ENCODE peak calls at places on chromosomes 7 and 10, in eight cellular contexts. X is stomach, C is Peyer's patch, N is esophagus squamous epithelium, R is transverse colon, P is right lobe of liver, A is tibial nerve, E is IMR-90. B is an unnamed sample.

GRCh38 chr7:23228412-23228811 is 18.2 kb upstream of the GPNMB start:
- DNase-seq in C (no peak), X (no peak), R (no peak), E (no peak), P (no peak), A (no peak), N (no peak), B (no peak)

GRCh38 chr7:151607464-151607867 is 87.8 kb upstream of the RHEB start:
- DNase-seq in A (no peak), X (no peak), E (peak; percentile 51), R (no peak), N (no peak), C (no peak), P (no peak), B (no peak)

GRCh38 chr10:86971146-86971991 is 3.1 kb downstream of the ADIRF start:
- DNase-seq in N (peak; percentile 85), C (peak; percentile 94), P (peak; percentile 80), X (peak; percentile 91), A (peak; percentile 91), E (peak; percentile 85), R (peak; percentile 94), B (peak; percentile 94)

GRCh38 chr7:22219036-22219435 is 137.9 kb downstream of the RAPGEF5 start:
- DNase-seq in R (no peak), X (no peak), P (no peak), A (no peak), N (no peak), C (no peak), E (no peak), B (no peak)

GRCh38 chr7:41333506-41333905 is 369.4 kb downstream of the INHBA start:
- DNase-seq in P (no peak), R (no peak), N (no peak), X (no peak), A (no peak), E (peak; percentile 87), C (no peak), B (no peak)

GRCh38 chr7:151437163-151437553 is 2.8 kb downstream of the CRYGN start:
- DNase-seq in C (no peak), E (no peak), P (no peak), X (no peak), A (no peak), R (no peak), N (no peak), B (no peak)

GRCh38 chr10:77290528-77291155 is 347.0 kb downstream of the KCNMA1 start:
- DNase-seq in X (no peak), R (no peak), N (no peak), E (peak; percentile 93), A (no peak), P (no peak), C (no peak), B (no peak)

GRCh38 chr10:16732376-16732775 is 84.8 kb downstream of the RSU1 start:
- DNase-seq in C (no peak), A (no peak), P (no peak), E (peak; percentile 27), X (no peak), R (no peak), N (no peak), B (no peak)

GRCh38 chr10:55750458-55750857 is 610.6 kb downstream of the ZWINT start:
- DNase-seq in N (no peak), R (no peak), A (no peak), C (no peak), E (no peak), P (no peak), X (no peak), B (no peak)

GRCh38 chr10:106682175-106682574 is 482.3 kb downstream of the SORCS1 start:
- DNase-seq in R (no peak), X (no peak), E (peak; percentile 4), C (no peak), P (no peak), N (no peak), A (no peak), B (no peak)

GRCh38 chr7:129008645-129009414 is 46.1 kb downstream of the TNPO3 start:
- DNase-seq in N (no peak), A (no peak), X (no peak), P (no peak), C (no peak), R (no peak), E (no peak), B (no peak)

GRCh38 chr10:5305374-5305773 is 59.4 kb upstream of the UCN3 start:
- DNase-seq in E (no peak), N (no peak), A (no peak), X (no peak), R (no peak), C (no peak), P (no peak), B (no peak)

GRCh38 chr7:50119815-50120637 is 27.0 kb upstream of the ZPBP start:
- DNase-seq in N (no peak), E (no peak), R (no peak), P (no peak), C (no peak), A (no peak), X (no peak), B (no peak)

GRCh38 chr10:17643339-17643754 is 604 bp upstream of the STAM start:
- DNase-seq in A (peak; percentile 18), R (peak; percentile 82), E (peak; percentile 78), X (peak; percentile 72), P (peak; percentile 65), C (peak; percentile 80), N (no peak), B (peak; percentile 57)

DNA sequence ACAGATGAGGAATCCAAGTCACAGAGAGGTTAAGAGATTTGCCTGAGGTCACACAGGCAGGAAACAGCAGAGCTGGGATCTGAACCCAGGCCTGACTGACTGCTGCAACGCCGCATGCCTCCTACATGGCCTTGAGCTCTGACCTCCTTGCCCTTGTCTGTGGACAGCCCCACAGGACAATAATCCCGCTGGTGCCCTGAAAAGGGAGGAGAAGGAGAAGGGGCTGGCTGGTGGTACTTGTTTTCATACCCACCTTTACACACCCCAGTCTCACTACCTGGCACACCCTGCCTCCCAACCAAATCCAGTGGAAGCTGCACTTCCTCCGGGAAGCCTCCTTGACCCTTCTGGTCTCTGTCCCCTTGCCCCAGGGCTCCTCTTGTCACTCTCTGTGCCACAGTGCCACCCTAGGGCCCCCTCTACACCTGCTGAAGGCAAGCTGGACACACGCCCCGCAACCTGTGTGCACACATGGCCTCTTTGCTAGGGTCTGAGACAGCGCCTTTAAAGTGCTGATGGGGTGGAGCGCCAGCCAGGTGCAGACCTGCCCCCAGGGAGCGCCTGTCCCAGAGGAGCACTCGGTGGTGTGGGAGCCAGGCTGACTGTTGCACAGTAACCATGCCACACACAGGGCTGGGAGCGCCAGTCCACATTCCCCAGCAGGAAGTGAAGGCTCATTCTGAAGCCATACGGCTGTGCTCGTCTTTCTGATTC is 38.6 kb downstream of the ZCCHC24 start:
- DNase-seq in P (peak; percentile 42), X (no peak), A (no peak), R (no peak), C (peak; percentile 38), N (no peak), E (no peak), B (no peak)
- H3K4me1 ChIP-seq in P (peaks cover 17% of the 10 kb centered on the region), X (peaks cover 4% of the 10 kb centered on the region), A (peaks cover 14% of the 10 kb centered on the region), R (peaks cover 81% of the 10 kb centered on the region), C (no peaks in the 10 kb centered on the region), N (peaks cover 40% of the 10 kb centered on the region), E (peaks cover 67% of the 10 kb centered on the region), B (peaks cover 59% of the 10 kb centered on the region)

DNA sequence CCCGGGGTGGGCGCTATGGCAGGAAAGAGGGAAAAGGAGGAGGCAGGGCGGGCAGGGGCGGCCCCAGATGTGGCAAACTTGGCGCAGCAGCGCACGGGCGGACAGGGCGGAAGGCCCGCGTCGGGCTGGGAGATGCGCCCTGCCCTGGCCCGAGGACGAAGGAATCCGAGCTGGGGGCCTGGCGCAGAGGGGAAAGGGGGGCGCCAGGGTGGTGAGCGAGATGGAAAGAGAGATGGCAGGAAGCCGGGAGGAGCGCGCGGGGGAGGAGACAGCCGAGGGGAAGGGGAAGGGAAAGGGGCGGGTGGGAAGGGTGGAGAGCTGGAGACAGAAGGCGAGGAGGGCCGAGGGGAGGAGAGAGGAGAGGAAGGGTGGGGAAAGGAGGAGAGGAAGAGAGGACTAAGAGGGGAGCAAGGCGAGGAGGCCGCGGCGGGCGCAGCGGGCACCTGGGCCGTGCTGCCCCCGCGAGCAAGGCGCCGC is at the start of gene MARVELD1:
- DNase-seq in E (peak; percentile 77), C (peak; percentile 70), N (no peak), A (peak; percentile 69), X (no peak), R (peak; percentile 70), P (peak; percentile 50), B (peak; percentile 66)
- TF ChIP-seq POLR2A in E (peak; percentile 60), C (no peak), N (no peak), A (peak; percentile 4), X (no peak), R (peak; percentile 9), P (no peak), B (peak; percentile 9)

GRCh38 chr10:79404690-79405131 is 40.7 kb downstream of the ZCCHC24 start:
- DNase-seq in X (no peak), C (peak; percentile 33), N (no peak), A (no peak), E (no peak), P (no peak), R (peak; percentile 4), B (no peak)

GRCh38 chr10:79405221-79405994 is 40.0 kb downstream of the ZCCHC24 start:
- DNase-seq in R (peak; percentile 13), N (no peak), C (peak; percentile 47), A (no peak), P (peak; percentile 31), X (peak; percentile 47), E (no peak), B (no peak)

GRCh38 chr10:79407397-79407796 is 38.0 kb downstream of the ZCCHC24 start:
- DNase-seq in E (no peak), A (no peak), X (no peak), C (no peak), N (no peak), R (no peak), P (no peak), B (no peak)

GRCh38 chr10:79404231-79404609 is 41.2 kb downstream of the ZCCHC24 start:
- DNase-seq in C (peak; percentile 51), P (peak; percentile 51), E (peak; percentile 76), X (peak; percentile 57), R (peak; percentile 41), N (no peak), A (peak; percentile 66), B (peak; percentile 64)

DNA sequence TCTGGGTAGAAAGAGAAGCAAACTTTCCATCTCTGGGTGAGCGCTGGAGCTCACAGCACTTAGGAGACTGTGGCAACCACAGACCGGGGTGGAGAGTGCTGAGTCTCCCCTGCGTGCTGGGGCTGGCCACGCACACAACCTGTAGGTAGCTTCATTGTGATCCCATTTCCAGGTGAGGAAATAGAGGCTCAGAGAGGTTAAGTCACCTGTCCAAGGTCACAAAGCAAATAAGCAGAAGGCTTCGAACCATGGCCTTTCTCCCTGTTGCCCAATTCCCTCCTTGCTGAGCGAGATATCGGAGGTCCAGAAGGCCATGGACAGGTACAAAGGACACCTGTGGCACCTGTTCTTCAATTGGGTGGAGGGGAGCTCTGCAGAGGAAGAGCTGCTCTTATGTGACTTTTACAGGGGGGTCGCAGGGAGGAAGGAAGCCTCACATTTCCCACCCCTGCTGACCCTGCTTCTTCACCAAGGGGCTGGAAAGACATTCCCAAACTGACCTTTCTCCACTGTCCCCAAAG is 39.4 kb downstream of the ZCCHC24 start:
- DNase-seq in E (no peak), A (no peak), C (no peak), N (no peak), P (no peak), R (no peak), X (no peak), B (no peak)
- H3K4me1 ChIP-seq in E (peaks cover 72% of the 10 kb centered on the region), A (peaks cover 14% of the 10 kb centered on the region), C (no peaks in the 10 kb centered on the region), N (peaks cover 45% of the 10 kb centered on the region), P (peaks cover 25% of the 10 kb centered on the region), R (peaks cover 89% of the 10 kb centered on the region), X (no peaks in the 10 kb centered on the region), B (peaks cover 49% of the 10 kb centered on the region)

GRCh38 chr7:136139392-136139791 is 162.2 kb upstream of the MTPN start:
- DNase-seq in P (no peak), A (no peak), R (no peak), E (no peak), N (no peak), C (no peak), X (no peak), B (no peak)
- TF ChIP-seq POLR2A in P (no peak), A (no peak), R (no peak), E (no peak), N (no peak), C (no peak), X (no peak), B (no peak)